ENCODE peak calls at places on chromosomes 11 and 22, in four cellular contexts. G is body of pancreas, X is sigmoid colon, K is uterus. B is an unnamed sample. For H3K36me3, the result is how much of the 10 kb centered on the place peaks cover.

GRCh38 chr11:12288934-12289666 is 88.3 kb upstream of the PARVA start:
- DNase-seq in G (no peak), X (no peak), K (no peak), B (peak)

GRCh38 chr11:76664578-76665061 is 5.9 kb downstream of the LRRC32 start:
- DNase-seq in G (no peak), X (peak), K (peak), B (no peak)

GRCh38 chr22:17087176-17088131 is 2.7 kb downstream of the IL17RA start:
- DNase-seq in G (no peak), X (peak), K (no peak), B (no peak)

GRCh38 chr22:24775769-24776492 is 1.4 kb upstream of the PIWIL3 start:
- DNase-seq in G (no peak), X (no peak), K (no peak), B (peak)

GRCh38 chr11:8329336-8329735 is 65.7 kb upstream of the LMO1 start:
- DNase-seq in G (no peak), X (no peak), K (no peak), B (no peak)

GRCh38 chr11:78190871-78191538 is 2.3 kb downstream of the USP35 start:
- DNase-seq in G (no peak), X (peak), K (no peak), B (no peak)

GRCh38 chr22:37193629-37194191 is 5.7 kb upstream of the C1QTNF6 start:
- DNase-seq in G (peak), X (peak), K (peak), B (no peak)

GRCh38 chr11:7516488-7516887 is 2.7 kb downstream of the PPFIBP2 start:
- DNase-seq in G (no peak), X (no peak), K (no peak), B (no peak)

GRCh38 chr22:29102300-29102699 is 29.5 kb downstream of the KREMEN1 start:
- DNase-seq in G (no peak), X (no peak), K (no peak), B (no peak)

GRCh38 chr11:8261316-8261715 is 2.4 kb downstream of the LMO1 start:
- DNase-seq in G (no peak), X (peak), K (peak), B (no peak)

GRCh38 chr11:3738241-3738640 is 59.1 kb downstream of the NUP98 start:
- DNase-seq in G (no peak), X (no peak), K (no peak), B (no peak)

GRCh38 chr11:121503056-121503455 is 50.3 kb upstream of the SORL1-AS1 start:
- DNase-seq in G (no peak), X (no peak), K (no peak), B (no peak)

GRCh38 chr22:41800348-41801146 is at the start of gene CCDC134:
- DNase-seq in G (peak), X (peak), K (peak), B (peak)

GRCh38 chr11:61345954-61346814 is 13.2 kb downstream of the TKFC start:
- DNase-seq in G (no peak), X (no peak), K (no peak), B (no peak)

GRCh38 chr22:20071524-20071972 is 8.5 kb upstream of the DGCR8 start:
- DNase-seq in G (no peak), X (no peak), K (no peak), B (no peak)

GRCh38 chr11:12089041-12089440 is 21.3 kb upstream of the MICAL2 start:
- DNase-seq in G (no peak), X (no peak), K (no peak), B (no peak)

GRCh38 chr22:42217752-42218280 is 52.6 kb downstream of the TCF20 start:
- DNase-seq in G (no peak), X (no peak), K (no peak), B (no peak)

GRCh38 chr11:64357904-64358535 is 942 bp upstream of the RPS6KA4 start:
- DNase-seq in G (no peak), X (no peak), K (no peak), B (no peak)

GRCh38 chr11:82523141-82523540 is 210.5 kb downstream of the FAM181B start:
- DNase-seq in G (peak), X (peak), K (no peak), B (no peak)

GRCh38 chr11:74736031-74736430 is 4.8 kb upstream of the CHRDL2 start:
- DNase-seq in G (no peak), X (no peak), K (no peak), B (no peak)

GRCh38 chr11:68686486-68686885 is 2.1 kb downstream of the GAL start:
- DNase-seq in G (no peak), X (peak), K (no peak), B (no peak)

GRCh38 chr22:23264610-23265388 is 84.5 kb downstream of the BCR start:
- DNase-seq in G (peak), X (no peak), K (no peak), B (no peak)

GRCh38 chr11:59429924-59430516 is 3.8 kb upstream of the OR5A2 start:
- DNase-seq in G (peak), X (no peak), K (no peak), B (no peak)

GRCh38 chr11:114147389-114148382 is 88.2 kb downstream of the ZBTB16 start:
- DNase-seq in G (no peak), X (peak), K (no peak), B (no peak)

GRCh38 chr22:28658448-28658847 is 21.2 kb downstream of the TTC28 start:
- DNase-seq in G (no peak), X (no peak), K (no peak), B (no peak)

GRCh38 chr11:111452817-111453607 is 59.2 kb downstream of the BTG4 start:
- DNase-seq in G (no peak), X (no peak), K (no peak), B (no peak)

GRCh38 chr11:84234462-84235202 is 948.5 kb upstream of the CCDC90B start:
- DNase-seq in G (no peak), X (no peak), K (no peak), B (no peak)

GRCh38 chr11:69919659-69920499 is 100.7 kb upstream of the FGF3 start:
- DNase-seq in G (no peak), X (peak), K (peak), B (no peak)

GRCh38 chr22:50261615-50262459 is at the start of gene MAPK12:
- DNase-seq in G (no peak), X (no peak), K (no peak), B (no peak)

GRCh38 chr11:19963697-19964340 is 196.5 kb downstream of the DBX1 start:
- DNase-seq in G (no peak), X (no peak), K (no peak), B (no peak)

GRCh38 chr11:19967796-19968195 is 192.5 kb downstream of the DBX1 start:
- DNase-seq in G (no peak), X (no peak), K (no peak), B (no peak)

GRCh38 chr11:19968860-19969259 is 191.4 kb downstream of the DBX1 start:
- DNase-seq in G (no peak), X (no peak), K (no peak), B (no peak)

GRCh38 chr11:19966435-19966834 is 193.8 kb downstream of the DBX1 start:
- DNase-seq in G (no peak), X (no peak), K (no peak), B (no peak)

DNA sequence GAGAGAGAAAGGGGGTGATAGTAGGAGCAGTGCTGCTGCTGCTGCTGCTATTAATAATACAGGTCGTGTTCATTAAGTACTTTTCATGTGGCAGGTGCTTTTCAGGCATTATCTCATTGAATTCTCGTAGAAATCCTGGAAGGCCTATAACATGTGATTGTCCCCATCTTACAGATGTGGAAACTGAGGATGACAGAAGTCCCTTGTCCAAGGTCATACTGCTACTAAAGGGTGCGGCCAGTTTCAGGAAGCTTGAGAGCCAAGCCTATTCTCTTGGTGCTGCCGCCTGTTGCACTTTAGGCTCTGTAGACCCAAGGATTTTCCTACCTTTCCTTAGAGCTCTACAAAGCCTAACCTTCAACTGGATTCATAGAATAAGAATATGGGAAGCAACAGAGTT is 193.3 kb downstream of the DBX1 start:
- DNase-seq in G (no peak), X (no peak), K (no peak), B (no peak)
- H3K36me3 ChIP-seq in G (under half), X (under half), K (under half), B (under half)

GRCh38 chr11:123239371-123240150 is 44.5 kb upstream of the CLMP start:
- DNase-seq in G (no peak), X (no peak), K (no peak), B (no peak)
- TF ChIP-seq POLR2A in G (no peak), X (no peak), K (no peak), B (no peak)

GRCh38 chr22:46894081-46894671 is 131.7 kb downstream of the TBC1D22A start:
- DNase-seq in G (no peak), X (no peak), K (no peak), B (no peak)
- H3K36me3 ChIP-seq in G (under half), X (under half), K (under half), B (under half)

GRCh38 chr11:71908218-71908617 is 20.2 kb downstream of the XNDC1N start:
- DNase-seq in G (no peak), X (no peak), K (no peak), B (no peak)
- TF ChIP-seq POLR2A in G (no peak), X (no peak), K (no peak), B (no peak)

GRCh38 chr11:125226701-125227100 is 62.1 kb downstream of the PKNOX2 start:
- DNase-seq in G (no peak), X (no peak), K (no peak), B (no peak)
- H3K36me3 ChIP-seq in G (under half), X (under half), K (under half), B (under half)

GRCh38 chr11:65716294-65716693 is 4.2 kb downstream of the KAT5 start:
- DNase-seq in G (no peak), X (no peak), K (no peak), B (no peak)
- TF ChIP-seq POLR2A in G (no peak), X (no peak), K (no peak), B (no peak)